ENCODE peak calls at places on chromosomes 7 and 10, in four cellular contexts. D, I, B and Y are unnamed samples. For H3K4me1, the result is how much of the 10 kb centered on the place peaks cover.

GRCh38 chr10:123997486-123998196 is 95.8 kb downstream of the CHST15 start:
- DNase-seq in D (no peak), I (no peak), B (peak), Y (peak)

GRCh38 chr7:113267885-113268284 is 149.5 kb upstream of the SMIM30 start:
- DNase-seq in D (no peak), I (no peak), B (peak), Y (no peak)

GRCh38 chr7:150979706-150980390 is 1.7 kb upstream of the KCNH2 start:
- DNase-seq in D (no peak), I (no peak), B (no peak), Y (no peak)

GRCh38 chr10:30124706-30125105 is 65.3 kb upstream of the JCAD start:
- DNase-seq in D (no peak), I (no peak), B (no peak), Y (no peak)

GRCh38 chr7:135770139-135770710 is 21.6 kb upstream of the FAM180A start:
- DNase-seq in D (no peak), I (no peak), B (peak), Y (no peak)

GRCh38 chr10:59346321-59346720 is 16.0 kb downstream of the FAM13C start:
- DNase-seq in D (no peak), I (no peak), B (peak), Y (no peak)

GRCh38 chr10:88848499-88848898 is 3.1 kb downstream of the ANKRD22 start:
- DNase-seq in D (no peak), I (no peak), B (peak), Y (no peak)

GRCh38 chr10:129958686-129959543 is 5.2 kb downstream of the EBF3 start:
- DNase-seq in D (no peak), I (no peak), B (no peak), Y (no peak)

GRCh38 chr10:100869399-100869798 is 43.4 kb upstream of the SLF2 start:
- DNase-seq in D (no peak), I (no peak), B (no peak), Y (no peak)

GRCh38 chr7:108094375-108094774 is 35.8 kb downstream of the LAMB4 start:
- DNase-seq in D (no peak), I (no peak), B (peak), Y (no peak)

GRCh38 chr10:72278668-72279393 is 5.1 kb downstream of the DDIT4 start:
- DNase-seq in D (peak), I (no peak), B (no peak), Y (no peak)
- TF ChIP-seq CHD1 in D (no peak), I (no peak), B (no peak), Y (no peak)

GRCh38 chr7:30273552-30273951 is 10.8 kb upstream of the ZNRF2 start:
- DNase-seq in D (peak), I (no peak), B (no peak), Y (no peak)

GRCh38 chr7:30272126-30272525 is 12.3 kb upstream of the ZNRF2 start:
- DNase-seq in D (no peak), I (no peak), B (no peak), Y (no peak)

GRCh38 chr7:30278386-30278785 is 6.0 kb upstream of the ZNRF2 start:
- DNase-seq in D (no peak), I (no peak), B (no peak), Y (no peak)

GRCh38 chr7:30276203-30276900 is 8.0 kb upstream of the ZNRF2 start:
- DNase-seq in D (no peak), I (peak), B (peak), Y (no peak)

GRCh38 chr7:30274641-30275040 is 9.8 kb upstream of the ZNRF2 start:
- DNase-seq in D (no peak), I (no peak), B (no peak), Y (no peak)
- H3K4me1 ChIP-seq in D (under half), I (under half), B (under half), Y (under half)

GRCh38 chr7:149071641-149072437 is 18.7 kb downstream of the ZNF786 start:
- DNase-seq in D (peak), I (peak), B (peak), Y (no peak)
- TF ChIP-seq CHD1 in D (no peak), I (no peak), B (no peak), Y (no peak)

GRCh38 chr10:32982911-32983310 is 24.9 kb upstream of the ITGB1 start:
- DNase-seq in D (no peak), I (no peak), B (peak), Y (no peak)

GRCh38 chr10:32983333-32983909 is 25.4 kb upstream of the ITGB1 start:
- DNase-seq in D (no peak), I (no peak), B (peak), Y (no peak)

GRCh38 chr10:32981760-32982159 is 23.7 kb upstream of the ITGB1 start:
- DNase-seq in D (no peak), I (no peak), B (peak), Y (no peak)

GRCh38 chr10:32980558-32981468 is 22.8 kb upstream of the ITGB1 start:
- DNase-seq in D (peak), I (peak), B (peak), Y (no peak)

GRCh38 chr10:32982293-32982709 is 24.3 kb upstream of the ITGB1 start:
- DNase-seq in D (peak), I (no peak), B (peak), Y (no peak)
- H3K4me1 ChIP-seq in D (under half), I (under half), B (under half), Y (under half)

GRCh38 chr7:29598607-29599006 is 35.0 kb downstream of the PRR15 start:
- DNase-seq in D (no peak), I (no peak), B (no peak), Y (no peak)
- TF ChIP-seq CHD1 in D (no peak), I (no peak), B (no peak), Y (no peak)

DNA sequence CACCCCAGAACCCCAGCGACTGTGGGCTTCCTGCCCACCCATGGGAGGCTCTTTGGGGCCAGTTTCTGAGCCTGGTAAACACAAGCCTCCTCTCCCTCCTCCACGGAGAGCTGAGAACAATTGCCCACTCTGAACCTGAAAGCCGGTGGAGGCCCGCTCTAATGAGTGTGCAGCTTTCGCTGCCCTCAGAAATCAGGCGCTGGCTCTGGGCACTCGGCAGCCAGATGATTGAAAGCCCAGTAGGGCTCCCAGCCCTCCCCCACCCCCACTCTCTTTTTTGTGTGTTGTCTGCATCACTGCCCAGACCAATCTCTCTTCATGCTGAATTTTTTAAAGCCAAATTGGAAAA is 438.9 kb downstream of the RPS24 start:
- DNase-seq in D (no peak), I (no peak), B (no peak), Y (no peak)
- H3K4me1 ChIP-seq in D (under half), I (under half), B (under half), Y (under half)

GRCh38 chr10:8874972-8875371 is 820.5 kb downstream of the GATA3 start:
- DNase-seq in D (no peak), I (no peak), B (no peak), Y (no peak)

GRCh38 chr10:8876171-8876570 is 821.7 kb downstream of the GATA3 start:
- DNase-seq in D (no peak), I (no peak), B (no peak), Y (no peak)

GRCh38 chr10:8873310-8873709 is 818.8 kb downstream of the GATA3 start:
- DNase-seq in D (no peak), I (no peak), B (no peak), Y (no peak)

DNA sequence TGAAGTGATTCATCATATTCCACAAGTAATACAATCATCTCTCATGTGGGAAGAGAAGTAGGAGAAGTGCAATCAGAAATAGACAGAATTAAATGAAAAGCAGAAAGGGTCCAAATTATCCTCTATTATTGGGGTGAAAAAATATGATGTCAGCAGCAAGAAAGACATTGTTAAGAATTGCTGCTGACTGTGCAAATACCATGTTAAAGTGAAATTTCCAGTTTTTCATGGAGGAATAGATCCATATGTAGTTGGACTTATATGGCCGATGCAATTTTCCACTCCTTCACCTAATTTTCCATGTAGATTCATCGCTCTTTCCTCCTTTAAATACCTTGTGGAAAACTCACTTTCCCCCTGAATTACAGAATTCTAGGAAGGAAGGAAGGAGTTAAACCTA is 819.8 kb downstream of the GATA3 start:
- DNase-seq in D (no peak), I (no peak), B (no peak), Y (no peak)
- TF ChIP-seq CHD1 in D (no peak), I (no peak), B (no peak), Y (no peak)

GRCh38 chr10:95511314-95511713 is 49.9 kb downstream of the SORBS1 start:
- DNase-seq in D (no peak), I (no peak), B (no peak), Y (no peak)
- H3K4me1 ChIP-seq in D (under half), I (under half), B (under half), Y (under half)